ENCODE peak calls at places on chromosomes 5 and 9, in six cellular contexts. P is brain microvascular endothelial cell, I is HEK293T, C is Right ventricle myocardium superior, J is cardiac muscle cell, H is pons. X is an unnamed sample.

GRCh38 chr9:34994429-34995287 is 5.1 kb downstream of the DNAJB5 start:
- DNase-seq in I (peak), P (no peak), J (peak), C (no peak), H (no peak), X (peak)

GRCh38 chr9:134253596-134254205 is 72.6 kb upstream of the RXRA start:
- DNase-seq in C (no peak), P (no peak), I (no peak), H (no peak), J (no peak), X (no peak)

GRCh38 chr9:134518004-134518606 is 123.5 kb upstream of the COL5A1 start:
- DNase-seq in H (no peak), P (no peak), J (no peak), C (peak), I (no peak), X (no peak)

GRCh38 chr9:98989036-98990000 is 45.6 kb downstream of the COL15A1 start:
- DNase-seq in J (no peak), C (peak), H (peak), I (no peak), P (peak), X (peak)

GRCh38 chr9:94861589-94862241 is 135.2 kb downstream of the AOPEP start:
- DNase-seq in J (no peak), I (no peak), C (no peak), H (no peak), P (no peak), X (peak)

GRCh38 chr5:176866913-176867312 is 32.2 kb downstream of the HK3 start:
- DNase-seq in C (no peak), P (no peak), J (peak), I (no peak), H (no peak), X (no peak)

GRCh38 chr9:87586731-87587355 is 89.2 kb downstream of the DAPK1 start:
- DNase-seq in I (no peak), C (no peak), P (no peak), J (no peak), H (no peak), X (no peak)

GRCh38 chr9:15373881-15374280 is 48.8 kb upstream of the SNAPC3 start:
- DNase-seq in J (no peak), P (no peak), C (no peak), I (no peak), H (no peak), X (no peak)

GRCh38 chr5:121984250-121984649 is 22.5 kb downstream of the SRFBP1 start:
- DNase-seq in I (no peak), H (no peak), C (no peak), J (no peak), P (no peak), X (no peak)

GRCh38 chr5:179409806-179410205 is 64.5 kb upstream of the ADAMTS2 start:
- DNase-seq in J (no peak), I (no peak), H (no peak), C (no peak), P (no peak), X (no peak)

GRCh38 chr5:14216372-14216771 is 73.2 kb downstream of the TRIO start:
- DNase-seq in P (no peak), I (no peak), J (no peak), H (no peak), C (no peak), X (no peak)

GRCh38 chr5:27402828-27403227 is 364.4 kb upstream of the CDH9 start:
- DNase-seq in H (no peak), I (no peak), C (no peak), P (no peak), J (no peak), X (peak)

GRCh38 chr5:112339761-112340160 is 79.3 kb downstream of the EPB41L4A start:
- DNase-seq in H (no peak), J (no peak), I (no peak), C (no peak), P (no peak), X (no peak)

GRCh38 chr5:126449751-126450271 is 26.6 kb downstream of the GRAMD2B start:
- DNase-seq in J (peak), C (no peak), P (peak), I (no peak), H (peak), X (no peak)

GRCh38 chr5:91361055-91361701 is 21.9 kb downstream of the ARRDC3 start:
- DNase-seq in C (no peak), P (no peak), I (no peak), J (no peak), H (no peak), X (no peak)

GRCh38 chr5:123916331-123917121 is 404.5 kb downstream of the CSNK1G3 start:
- DNase-seq in C (no peak), H (no peak), P (peak), I (peak), J (peak), X (no peak)

GRCh38 chr9:93059097-93059959 is 827 bp downstream of the SUSD3 start:
- DNase-seq in C (no peak), I (no peak), P (no peak), H (no peak), J (no peak), X (no peak)

GRCh38 chr5:159873680-159874079 is 42.6 kb upstream of the ADRA1B start:
- DNase-seq in C (no peak), J (no peak), P (no peak), H (no peak), I (no peak), X (no peak)

GRCh38 chr5:61280766-61281427 is 51.2 kb upstream of the ZSWIM6 start:
- DNase-seq in I (no peak), C (peak), P (no peak), J (no peak), H (no peak), X (no peak)

GRCh38 chr5:10655041-10655685 is 91.3 kb downstream of the ANKRD33B start:
- DNase-seq in H (no peak), P (no peak), J (no peak), I (no peak), C (no peak), X (no peak)

GRCh38 chr5:36874465-36874864 is 2.1 kb upstream of the NIPBL start:
- DNase-seq in C (no peak), P (no peak), J (peak), I (no peak), H (peak), X (no peak)

GRCh38 chr5:67402526-67402925 is 205.9 kb upstream of the CD180 start:
- DNase-seq in H (no peak), I (no peak), C (no peak), P (no peak), J (no peak), X (no peak)

GRCh38 chr5:163893301-163893700 is 387.9 kb downstream of the MAT2B start:
- DNase-seq in J (no peak), H (no peak), P (no peak), C (no peak), I (no peak), X (no peak)

GRCh38 chr9:97299809-97300414 is 7.5 kb upstream of the CCDC180 start:
- DNase-seq in H (no peak), I (no peak), C (no peak), J (no peak), P (no peak), X (no peak)

GRCh38 chr5:33188089-33188488 is 252.7 kb upstream of the TARS1 start:
- DNase-seq in C (no peak), P (no peak), J (no peak), I (no peak), H (no peak), X (no peak)

GRCh38 chr9:137350696-137351584 is 48.9 kb upstream of the NRARP start:
- DNase-seq in P (no peak), C (no peak), J (no peak), I (no peak), H (no peak), X (no peak)

GRCh38 chr9:88065609-88066008 is 72.7 kb downstream of the SPATA31C2 start:
- DNase-seq in P (no peak), H (no peak), J (no peak), I (no peak), C (no peak), X (no peak)

GRCh38 chr9:130072515-130073235 is 19.0 kb downstream of the GPR107 start:
- DNase-seq in C (no peak), H (no peak), P (peak), J (no peak), I (no peak), X (no peak)

GRCh38 chr9:8364021-8364782 is 564.6 kb upstream of the DMAC1 start:
- DNase-seq in C (no peak), P (no peak), I (no peak), H (peak), J (no peak), X (no peak)

X was measured in NCI-H460.